ENCODE peak calls at places on chromosomes 6 and 20, in ten cellular contexts. B is transverse colon; V is H1; G is left lung; J is heart left ventricle; S is spleen; C is fibroblast of the aortic adventitia; U is Panc1; Z is CD8-positive, alpha-beta T cell; I is dorsolateral prefrontal cortex. X is an unnamed sample.

GRCh38 chr6:164563866-164564265 is 745.5 kb downstream of the C6orf118 start:
- DNase-seq in B (no peak), V (no peak), G (no peak), J (no peak), S (no peak), C (no peak), U (no peak), Z (no peak), I (no peak), X (no peak)

GRCh38 chr6:127967708-127968107 is 66.8 kb upstream of the THEMIS start:
- DNase-seq in B (no peak), V (no peak), G (no peak), J (no peak), S (no peak), C (no peak), U (no peak), Z (no peak), I (no peak), X (no peak)

GRCh38 chr6:108650325-108650724 is 89.6 kb downstream of the FOXO3 start:
- DNase-seq in B (no peak), V (no peak), G (no peak), J (no peak), S (no peak), C (no peak), U (no peak), Z (no peak), I (no peak), X (no peak)

GRCh38 chr6:170317718-170318117 is 11.2 kb downstream of the FAM120B start:
- DNase-seq in B (no peak), V (no peak), G (no peak), J (no peak), S (no peak), C (no peak), U (no peak), Z (no peak), I (no peak), X (no peak)

GRCh38 chr6:30940361-30941001 is at the start of gene MUCL3:
- DNase-seq in B (peak), V (no peak), G (no peak), J (no peak), S (no peak), C (no peak), U (no peak), Z (no peak), I (no peak), X (no peak)

GRCh38 chr6:93721386-93722048 is 302.2 kb upstream of the EPHA7 start:
- DNase-seq in B (no peak), V (peak), G (no peak), J (no peak), S (no peak), C (peak), U (peak), Z (no peak), I (no peak), X (no peak)

GRCh38 chr6:73058736-73059135 is 166.6 kb downstream of the KHDC1L start:
- DNase-seq in B (no peak), V (no peak), G (no peak), J (no peak), S (no peak), C (peak), U (no peak), Z (no peak), I (no peak), X (peak)

GRCh38 chr20:57661201-57662027 is 41.2 kb upstream of the ZBP1 start:
- DNase-seq in B (peak), V (peak), G (peak), J (peak), S (peak), C (no peak), U (no peak), Z (no peak), I (peak), X (no peak)

GRCh38 chr20:62143976-62144825 is 632 bp downstream of the SS18L1 start:
- DNase-seq in B (peak), V (no peak), G (peak), J (peak), S (peak), C (peak), U (no peak), Z (peak), I (peak), X (no peak)

GRCh38 chr6:16045238-16045637 is 83.6 kb upstream of the MYLIP start:
- DNase-seq in B (no peak), V (no peak), G (no peak), J (no peak), S (no peak), C (no peak), U (no peak), Z (no peak), I (no peak), X (peak)

GRCh38 chr6:136975089-136975715 is 53.1 kb downstream of the SLC35D3 start:
- DNase-seq in B (no peak), V (no peak), G (no peak), J (no peak), S (no peak), C (no peak), U (no peak), Z (no peak), I (no peak), X (no peak)

GRCh38 chr6:53347921-53348435 is 772 bp downstream of the ELOVL5 start:
- DNase-seq in B (peak), V (peak), G (peak), J (peak), S (peak), C (peak), U (no peak), Z (peak), I (peak), X (no peak)

GRCh38 chr20:44646641-44647274 is 4.7 kb downstream of the ADA start:
- DNase-seq in B (peak), V (no peak), G (no peak), J (no peak), S (no peak), C (no peak), U (no peak), Z (no peak), I (no peak), X (peak)

GRCh38 chr20:44648068-44648467 is 3.4 kb downstream of the ADA start:
- DNase-seq in B (no peak), V (no peak), G (no peak), J (peak), S (no peak), C (no peak), U (no peak), Z (no peak), I (no peak), X (no peak)

GRCh38 chr20:44650777-44651493 is 564 bp downstream of the ADA start:
- DNase-seq in B (no peak), V (no peak), G (no peak), J (peak), S (peak), C (peak), U (no peak), Z (peak), I (peak), X (no peak)

GRCh38 chr20:44649976-44650375 is 1.5 kb downstream of the ADA start:
- DNase-seq in B (no peak), V (no peak), G (no peak), J (no peak), S (no peak), C (no peak), U (no peak), Z (no peak), I (no peak), X (no peak)

GRCh38 chr20:44648579-44648978 is 2.9 kb downstream of the ADA start:
- DNase-seq in B (no peak), V (no peak), G (no peak), J (peak), S (no peak), C (no peak), U (no peak), Z (no peak), I (no peak), X (no peak)
- TF ChIP-seq CTCF in B (no peak), V (peak), G (no peak), J (no peak), S (no peak), C (no peak), U (no peak), Z (no peak), I (no peak), X (no peak)

DNA sequence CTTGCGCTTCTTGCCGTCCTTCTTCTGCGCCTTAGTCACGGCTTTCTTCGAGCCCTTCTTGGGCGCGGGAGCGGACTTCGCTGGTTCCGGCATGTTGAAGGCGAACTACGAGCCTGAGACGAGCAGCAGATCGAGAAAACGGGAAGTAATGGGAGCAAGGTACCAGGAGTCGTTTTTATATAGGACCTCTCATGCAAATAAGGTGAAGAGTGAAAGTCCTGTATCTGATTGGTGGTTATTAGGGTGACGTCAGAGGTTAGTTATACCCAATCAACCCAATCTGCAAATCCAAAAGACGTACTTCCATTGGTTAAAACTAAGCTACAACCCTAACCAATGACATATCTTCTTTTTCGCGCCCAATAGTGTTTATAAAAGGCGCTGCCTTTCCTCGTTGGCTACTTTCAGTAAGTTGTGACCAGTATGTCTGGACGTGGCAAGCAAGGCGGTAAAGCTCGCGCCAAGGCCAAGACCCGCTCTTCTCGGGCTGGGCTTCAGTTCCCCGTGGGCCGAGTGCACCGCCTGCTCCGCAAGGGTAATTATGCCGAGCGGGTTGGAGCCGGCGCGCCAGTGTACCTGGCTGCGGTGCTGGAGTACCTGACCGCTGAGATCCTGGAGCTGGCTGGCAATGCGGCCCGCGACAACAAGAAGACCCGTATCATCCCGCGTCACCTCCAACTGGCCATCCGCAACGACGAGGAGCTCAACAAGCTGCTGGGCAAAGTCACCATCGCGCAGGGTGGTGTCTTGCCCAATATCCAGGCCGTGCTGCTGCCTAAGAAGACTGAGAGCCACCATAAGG is 100.6 kb upstream of the PRSS16 start:
- DNase-seq in B (peak), V (peak), G (peak), J (peak), S (peak), C (peak), U (peak), Z (peak), I (peak), X (peak)
- H3K4me3 ChIP-seq in B (peak), V (peak), G (peak), J (peak), S (peak), C (peak), U (peak), Z (peak), I (peak), X (peak)

GRCh38 chr6:161134550-161135298 is 139.1 kb downstream of the AGPAT4 start:
- DNase-seq in B (no peak), V (no peak), G (no peak), J (no peak), S (no peak), C (no peak), U (no peak), Z (peak), I (no peak), X (no peak)

GRCh38 chr6:161130606-161131005 is 139.0 kb downstream of the MAP3K4 start:
- DNase-seq in B (no peak), V (no peak), G (no peak), J (no peak), S (no peak), C (no peak), U (no peak), Z (no peak), I (no peak), X (no peak)

GRCh38 chr6:161131367-161131766 is 139.8 kb downstream of the MAP3K4 start:
- DNase-seq in B (no peak), V (no peak), G (no peak), J (no peak), S (no peak), C (no peak), U (no peak), Z (no peak), I (no peak), X (no peak)

GRCh38 chr6:161133973-161134372 is 139.9 kb downstream of the AGPAT4 start:
- DNase-seq in B (no peak), V (no peak), G (no peak), J (no peak), S (no peak), C (peak), U (no peak), Z (no peak), I (no peak), X (no peak)

DNA sequence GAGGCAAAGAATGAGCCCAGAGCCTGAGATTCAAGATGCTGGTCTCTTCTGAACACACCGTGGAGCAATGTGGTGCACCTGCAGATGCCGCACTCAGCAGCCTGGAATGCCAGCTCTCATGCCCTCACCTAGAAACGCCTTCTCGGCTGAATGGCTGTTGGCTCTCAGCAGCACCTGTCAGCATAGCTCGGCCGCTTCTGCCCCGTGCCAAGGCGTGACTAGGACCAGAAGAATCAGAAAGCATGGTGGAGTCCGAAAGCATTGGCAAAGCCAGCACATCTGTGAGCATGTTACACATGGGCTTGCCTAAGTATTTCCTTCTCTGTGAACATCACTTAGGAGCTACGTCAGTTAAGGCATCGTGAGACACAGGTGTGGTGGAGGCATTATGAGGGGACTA is 140.8 kb downstream of the MAP3K4 start:
- DNase-seq in B (no peak), V (no peak), G (no peak), J (no peak), S (no peak), C (no peak), U (no peak), Z (no peak), I (no peak), X (no peak)
- TF ChIP-seq CTCF in B (no peak), V (no peak), G (no peak), J (no peak), S (no peak), C (no peak), U (no peak), Z (no peak), I (no peak), X (no peak)

GRCh38 chr6:166553563-166554271 is 32.8 kb downstream of the RAMACL start:
- DNase-seq in B (no peak), V (no peak), G (no peak), J (peak), S (no peak), C (peak), U (no peak), Z (no peak), I (no peak), X (no peak)

GRCh38 chr6:166555066-166555465 is 31.4 kb downstream of the RAMACL start:
- DNase-seq in B (no peak), V (no peak), G (no peak), J (no peak), S (peak), C (no peak), U (no peak), Z (no peak), I (no peak), X (no peak)

GRCh38 chr6:166556336-166556735 is 30.1 kb downstream of the RAMACL start:
- DNase-seq in B (no peak), V (no peak), G (no peak), J (no peak), S (no peak), C (no peak), U (no peak), Z (no peak), I (no peak), X (no peak)

GRCh38 chr6:166552600-166552999 is 33.9 kb downstream of the RAMACL start:
- DNase-seq in B (no peak), V (no peak), G (no peak), J (no peak), S (no peak), C (no peak), U (no peak), Z (no peak), I (no peak), X (no peak)

GRCh38 chr6:166554316-166554715 is 32.2 kb downstream of the RAMACL start:
- DNase-seq in B (no peak), V (no peak), G (no peak), J (no peak), S (peak), C (no peak), U (no peak), Z (no peak), I (no peak), X (no peak)
- H3K4me3 ChIP-seq in B (no peak), V (no peak), G (no peak), J (peak), S (no peak), C (no peak), U (no peak), Z (no peak), I (no peak), X (no peak)

GRCh38 chr20:19211252-19211651 is 1.2 kb upstream of the SLC24A3 start:
- DNase-seq in B (no peak), V (no peak), G (no peak), J (no peak), S (no peak), C (no peak), U (no peak), Z (no peak), I (no peak), X (no peak)

GRCh38 chr20:19211661-19212523 is 550 bp upstream of the SLC24A3 start:
- DNase-seq in B (peak), V (peak), G (peak), J (peak), S (peak), C (no peak), U (no peak), Z (no peak), I (peak), X (no peak)

GRCh38 chr20:19213946-19214490 is 1.6 kb downstream of the SLC24A3 start:
- DNase-seq in B (no peak), V (no peak), G (no peak), J (no peak), S (no peak), C (no peak), U (no peak), Z (no peak), I (no peak), X (no peak)

GRCh38 chr20:19210426-19211155 is 1.9 kb upstream of the SLC24A3 start:
- DNase-seq in B (no peak), V (no peak), G (no peak), J (no peak), S (no peak), C (peak), U (no peak), Z (no peak), I (no peak), X (no peak)

GRCh38 chr20:19212524-19213502 is at the start of gene SLC24A3:
- DNase-seq in B (peak), V (peak), G (peak), J (peak), S (peak), C (no peak), U (no peak), Z (no peak), I (peak), X (no peak)
- TF ChIP-seq CTCF in B (peak), V (peak), G (peak), J (peak), S (peak), C (no peak), U (peak), Z (no peak), I (peak), X (no peak)

DNA sequence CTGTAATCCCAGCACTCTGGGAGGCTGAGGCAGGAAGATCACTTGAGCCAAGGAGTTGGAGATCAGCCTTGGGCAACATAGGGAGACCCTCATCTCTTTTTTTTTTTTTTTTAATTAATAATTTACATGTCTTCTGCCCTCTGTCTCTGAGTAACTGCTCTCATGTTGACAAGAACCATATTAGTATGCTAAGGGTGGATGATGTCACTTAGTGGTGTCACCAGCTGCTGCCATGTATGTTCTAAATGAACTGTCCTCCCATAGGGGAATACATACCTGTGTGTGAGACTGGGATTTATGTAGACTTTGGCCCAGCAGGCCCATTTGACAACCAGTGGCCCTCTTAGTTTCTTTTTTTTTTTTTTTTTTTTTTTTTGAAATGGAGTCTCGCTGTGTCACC is 65.6 kb downstream of the SCAND1 start:
- DNase-seq in B (no peak), V (no peak), G (no peak), J (no peak), S (no peak), C (no peak), U (no peak), Z (no peak), I (no peak), X (no peak)
- H3K4me3 ChIP-seq in B (no peak), V (no peak), G (no peak), J (no peak), S (no peak), C (no peak), U (no peak), Z (no peak), I (no peak), X (no peak)

GRCh38 chr20:39706089-39706721 is 744.1 kb downstream of the DHX35 start:
- DNase-seq in B (no peak), V (no peak), G (no peak), J (peak), S (no peak), C (peak), U (no peak), Z (no peak), I (no peak), X (peak)
- TF ChIP-seq CTCF in B (no peak), V (no peak), G (no peak), J (no peak), S (no peak), C (no peak), U (no peak), Z (no peak), I (no peak), X (no peak)

X was measured in HFF-Myc.